ENCODE peak calls at places on chromosome 11, in five cellular contexts. T is stimulated activated naive CD8-positive, alpha-beta T cell treated with anti-CD3 and anti-CD28 coated beads, Interleukin-15, Interleukin-2, amounts not matched to agents 100 U/mL and 50 U/mL, for 24 hours; N is gastrocnemius medialis; F is NCI-H1930; A is NCI-H460. B is an unnamed sample.

GRCh38 chr11:103872748-103873147 is 163.7 kb upstream of the DDI1 start:
- DNase-seq in T (no peak), N (no peak), F (no peak), A (no peak), B (no peak)

GRCh38 chr11:13030857-13031256 is 21.7 kb downstream of the RASSF10 start:
- DNase-seq in T (no peak), N (no peak), F (no peak), A (no peak), B (no peak)

GRCh38 chr11:66022401-66023185 is 3.7 kb downstream of the CATSPER1 start:
- DNase-seq in T (peak), N (peak), F (peak), A (peak), B (peak)

GRCh38 chr11:132054822-132055221 is 684.4 kb downstream of the NTM start:
- DNase-seq in T (no peak), N (no peak), F (no peak), A (no peak), B (no peak)

GRCh38 chr11:102172127-102172848 is 62.0 kb downstream of the YAP1 start:
- DNase-seq in T (no peak), N (no peak), F (no peak), A (no peak), B (no peak)

GRCh38 chr11:59175104-59175503 is 3.2 kb downstream of the DTX4 start:
- DNase-seq in T (no peak), N (no peak), F (no peak), A (no peak), B (no peak)

GRCh38 chr11:103927535-103927934 is 108.9 kb upstream of the DDI1 start:
- DNase-seq in T (no peak), N (no peak), F (no peak), A (no peak), B (peak)

GRCh38 chr11:40514124-40514523 is 945.3 kb downstream of the LRRC4C start:
- DNase-seq in T (no peak), N (no peak), F (no peak), A (no peak), B (no peak)

GRCh38 chr11:119108151-119108856 is 1.2 kb downstream of the C2CD2L start:
- DNase-seq in T (peak), N (no peak), F (no peak), A (no peak), B (peak)

GRCh38 chr11:76077575-76078150 is 128.6 kb downstream of the WNT11 start:
- DNase-seq in T (no peak), N (no peak), F (no peak), A (no peak), B (no peak)

GRCh38 chr11:78138694-78139421 is 568 bp downstream of the ALG8 start:
- DNase-seq in T (peak), N (no peak), F (no peak), A (peak), B (peak)

GRCh38 chr11:69099193-69099592 is 50.5 kb downstream of the TPCN2 start:
- DNase-seq in T (no peak), N (no peak), F (no peak), A (no peak), B (peak)